ENCODE peak calls at places on chromosomes 3 and 15, in four cellular contexts. C is frontal cortex; E is activated T-helper 9 cell treated with anti-CD3 and anti-CD28 coated beads, Interleukin-2, amount 50 U/mL, for 16 hours; V is stimulated activated CD4-positive, alpha-beta T cell treated with anti-CD3 and anti-CD28 coated beads, Interleukin-15, amount 100 ng/mL, for 1 hour. X is an unnamed sample.

GRCh38 chr3:160564949-160565441 is 376 bp downstream of the KPNA4 start:
- DNase-seq in C (peak), E (peak), V (peak), X (no peak)

GRCh38 chr15:100245855-100246254 is 95.9 kb downstream of the ADAMTS17 start:
- DNase-seq in C (no peak), E (no peak), V (no peak), X (no peak)

GRCh38 chr15:23467110-23467600 is 20.1 kb upstream of the GOLGA6L2 start:
- DNase-seq in C (peak), E (no peak), V (no peak), X (no peak)

GRCh38 chr3:160395297-160395696 is 3.7 kb downstream of the IFT80 start:
- DNase-seq in C (no peak), E (no peak), V (no peak), X (no peak)

GRCh38 chr15:46900992-46901391 is 816.3 kb upstream of the SEMA6D start:
- DNase-seq in C (no peak), E (no peak), V (no peak), X (no peak)

GRCh38 chr3:126003447-126004190 is 34.6 kb downstream of the ROPN1B start:
- DNase-seq in C (no peak), E (no peak), V (no peak), X (no peak)

GRCh38 chr3:27677554-27677953 is 44.6 kb downstream of the EOMES start:
- DNase-seq in C (no peak), E (no peak), V (no peak), X (no peak)

GRCh38 chr15:88049509-88049908 is 207.0 kb downstream of the NTRK3 start:
- DNase-seq in C (no peak), E (no peak), V (no peak), X (no peak)

GRCh38 chr3:11832964-11833621 is 13.6 kb downstream of the TAMM41 start:
- DNase-seq in C (no peak), E (no peak), V (no peak), X (no peak)

GRCh38 chr3:33658971-33659848 is 58.8 kb downstream of the CLASP2 start:
- DNase-seq in C (peak), E (no peak), V (no peak), X (no peak)

GRCh38 chr15:90213818-90214204 is 12.7 kb downstream of the SEMA4B start:
- DNase-seq in C (no peak), E (no peak), V (no peak), X (no peak)

GRCh38 chr3:58021072-58021959 is 13.1 kb downstream of the FLNB start:
- DNase-seq in C (no peak), E (no peak), V (no peak), X (no peak)

GRCh38 chr15:62559049-62559733 is 394.1 kb upstream of the C2CD4B start:
- DNase-seq in C (no peak), E (no peak), V (no peak), X (no peak)

GRCh38 chr15:82710926-82711490 is 1.3 kb upstream of the AP3B2 start:
- DNase-seq in C (no peak), E (no peak), V (no peak), X (no peak)

GRCh38 chr3:126548556-126549466 is 9.9 kb downstream of the C3orf22 start:
- DNase-seq in C (no peak), E (no peak), V (no peak), X (peak)

GRCh38 chr3:42187936-42188335 is 78.0 kb downstream of the CCK start:
- DNase-seq in C (no peak), E (no peak), V (no peak), X (no peak)

GRCh38 chr15:49742381-49742780 is 121.5 kb downstream of the DTWD1 start:
- DNase-seq in C (no peak), E (no peak), V (no peak), X (no peak)

GRCh38 chr3:6807967-6808588 is 52.8 kb upstream of the GRM7 start:
- DNase-seq in C (no peak), E (no peak), V (no peak), X (no peak)

GRCh38 chr15:93033434-93034045 is 55.5 kb downstream of the RGMA start:
- DNase-seq in C (no peak), E (no peak), V (no peak), X (no peak)

GRCh38 chr15:69484837-69485236 is 32.2 kb downstream of the RPLP1 start:
- DNase-seq in C (no peak), E (no peak), V (no peak), X (no peak)

GRCh38 chr3:26657406-26657976 is 34.9 kb downstream of the LRRC3B start:
- DNase-seq in C (no peak), E (no peak), V (no peak), X (no peak)

X was measured in 8988T.